ENCODE peak calls at places on chromosomes 5 and 9, in nine cellular contexts. One of them, this sample, is unnamed.
A peak's percentile ranks its signal among the peaks of the same experiment; 100 is the strongest.

GRCh38 chr5:164562271-164562856 is 1056.9 kb downstream of the MAT2B start:
- DNase-seq in tibial artery: no peak
- DNase-seq in effector memory CD4-positive, alpha-beta T cell: no peak
- DNase-seq in fibroblast of lung: peak; percentile 15
- DNase-seq in breast epithelium: no peak
- DNase-seq in stomach: no peak
- DNase-seq in neural progenitor cell: no peak
- DNase-seq in PC-9: no peak
- DNase-seq in hepatocyte: peak; percentile 4
- DNase-seq in this sample: no peak

GRCh38 chr5:150647275-150648251 is 7.1 kb downstream of the SYNPO start:
- DNase-seq in tibial artery: peak; percentile 91
- DNase-seq in effector memory CD4-positive, alpha-beta T cell: no peak
- DNase-seq in fibroblast of lung: no peak
- DNase-seq in breast epithelium: no peak
- DNase-seq in stomach: peak; percentile 85
- DNase-seq in neural progenitor cell: peak; percentile 59
- DNase-seq in PC-9: no peak
- DNase-seq in hepatocyte: no peak
- DNase-seq in this sample: no peak

GRCh38 chr9:100437860-100438805 is 11.2 kb downstream of the MSANTD3 start:
- DNase-seq in tibial artery: peak; percentile 75
- DNase-seq in effector memory CD4-positive, alpha-beta T cell: peak; percentile 49
- DNase-seq in fibroblast of lung: peak; percentile 84
- DNase-seq in breast epithelium: peak; percentile 39
- DNase-seq in stomach: peak; percentile 79
- DNase-seq in neural progenitor cell: peak; percentile 80
- DNase-seq in PC-9: peak; percentile 56
- DNase-seq in hepatocyte: peak; percentile 79
- DNase-seq in this sample: peak; percentile 75

GRCh38 chr5:170630711-170631141 is 126.9 kb downstream of the KCNIP1 start:
- DNase-seq in tibial artery: peak; percentile 23
- DNase-seq in effector memory CD4-positive, alpha-beta T cell: no peak
- DNase-seq in fibroblast of lung: no peak
- DNase-seq in breast epithelium: no peak
- DNase-seq in stomach: no peak
- DNase-seq in neural progenitor cell: no peak
- DNase-seq in PC-9: no peak
- DNase-seq in hepatocyte: peak; percentile 17
- DNase-seq in this sample: no peak

GRCh38 chr9:72902268-72902667 is 50.6 kb downstream of the ALDH1A1 start:
- DNase-seq in tibial artery: no peak
- DNase-seq in effector memory CD4-positive, alpha-beta T cell: no peak
- DNase-seq in fibroblast of lung: no peak
- DNase-seq in breast epithelium: no peak
- DNase-seq in stomach: no peak
- DNase-seq in neural progenitor cell: no peak
- DNase-seq in PC-9: no peak
- DNase-seq in hepatocyte: no peak
- DNase-seq in this sample: no peak

GRCh38 chr5:124302504-124302903 is 443.9 kb downstream of the ZNF608 start:
- DNase-seq in tibial artery: no peak
- DNase-seq in effector memory CD4-positive, alpha-beta T cell: no peak
- DNase-seq in fibroblast of lung: peak; percentile 68
- DNase-seq in breast epithelium: no peak
- DNase-seq in stomach: no peak
- DNase-seq in neural progenitor cell: no peak
- DNase-seq in PC-9: no peak
- DNase-seq in hepatocyte: no peak
- DNase-seq in this sample: peak; percentile 71

GRCh38 chr5:137622850-137623249 is 113.0 kb downstream of the KLHL3 start:
- DNase-seq in tibial artery: peak; percentile 91
- DNase-seq in effector memory CD4-positive, alpha-beta T cell: no peak
- DNase-seq in fibroblast of lung: no peak
- DNase-seq in breast epithelium: peak; percentile 94
- DNase-seq in stomach: peak; percentile 86
- DNase-seq in neural progenitor cell: no peak
- DNase-seq in PC-9: peak; percentile 64
- DNase-seq in hepatocyte: no peak
- DNase-seq in this sample: no peak

GRCh38 chr5:38167562-38167996 is 90.8 kb upstream of the EGFLAM start:
- DNase-seq in tibial artery: no peak
- DNase-seq in effector memory CD4-positive, alpha-beta T cell: no peak
- DNase-seq in fibroblast of lung: no peak
- DNase-seq in breast epithelium: peak; percentile 17
- DNase-seq in stomach: no peak
- DNase-seq in neural progenitor cell: no peak
- DNase-seq in PC-9: no peak
- DNase-seq in hepatocyte: no peak
- DNase-seq in this sample: no peak

GRCh38 chr5:51208291-51208690 is 175.0 kb upstream of the ISL1 start:
- DNase-seq in tibial artery: no peak
- DNase-seq in effector memory CD4-positive, alpha-beta T cell: no peak
- DNase-seq in fibroblast of lung: no peak
- DNase-seq in breast epithelium: no peak
- DNase-seq in stomach: no peak
- DNase-seq in neural progenitor cell: no peak
- DNase-seq in PC-9: no peak
- DNase-seq in hepatocyte: no peak
- DNase-seq in this sample: no peak

GRCh38 chr5:68053202-68053601 is 162.4 kb upstream of the PIK3R1 start:
- DNase-seq in tibial artery: no peak
- DNase-seq in effector memory CD4-positive, alpha-beta T cell: no peak
- DNase-seq in fibroblast of lung: peak; percentile 39
- DNase-seq in breast epithelium: no peak
- DNase-seq in stomach: no peak
- DNase-seq in neural progenitor cell: no peak
- DNase-seq in PC-9: no peak
- DNase-seq in hepatocyte: no peak
- DNase-seq in this sample: no peak

GRCh38 chr9:132703336-132703735 is 33.1 kb downstream of the GTF3C4 start:
- DNase-seq in tibial artery: no peak
- DNase-seq in effector memory CD4-positive, alpha-beta T cell: no peak
- DNase-seq in fibroblast of lung: no peak
- DNase-seq in breast epithelium: no peak
- DNase-seq in stomach: no peak
- DNase-seq in neural progenitor cell: no peak
- DNase-seq in PC-9: no peak
- DNase-seq in hepatocyte: no peak
- DNase-seq in this sample: no peak

GRCh38 chr5:108148715-108149139 is 233.2 kb downstream of the FBXL17 start:
- DNase-seq in tibial artery: no peak
- DNase-seq in effector memory CD4-positive, alpha-beta T cell: no peak
- DNase-seq in fibroblast of lung: peak; percentile 31
- DNase-seq in breast epithelium: no peak
- DNase-seq in stomach: no peak
- DNase-seq in neural progenitor cell: peak; percentile 23
- DNase-seq in PC-9: no peak
- DNase-seq in hepatocyte: peak; percentile 27
- DNase-seq in this sample: peak; percentile 9

GRCh38 chr5:177133119-177133844 is at the start of gene NSD1:
- DNase-seq in tibial artery: peak; percentile 93
- DNase-seq in effector memory CD4-positive, alpha-beta T cell: peak; percentile 85
- DNase-seq in fibroblast of lung: peak; percentile 80
- DNase-seq in breast epithelium: peak; percentile 86
- DNase-seq in stomach: peak; percentile 88
- DNase-seq in neural progenitor cell: peak; percentile 98
- DNase-seq in PC-9: peak; percentile 75
- DNase-seq in hepatocyte: peak; percentile 93
- DNase-seq in this sample: peak; percentile 73

GRCh38 chr5:97078958-97079357 is 63.5 kb downstream of the LIX1 start:
- DNase-seq in tibial artery: no peak
- DNase-seq in effector memory CD4-positive, alpha-beta T cell: no peak
- DNase-seq in fibroblast of lung: peak; percentile 81
- DNase-seq in breast epithelium: no peak
- DNase-seq in stomach: no peak
- DNase-seq in neural progenitor cell: peak; percentile 26
- DNase-seq in PC-9: no peak
- DNase-seq in hepatocyte: no peak
- DNase-seq in this sample: no peak

GRCh38 chr5:158886086-158886485 is 213.6 kb downstream of the EBF1 start:
- DNase-seq in tibial artery: no peak
- DNase-seq in effector memory CD4-positive, alpha-beta T cell: no peak
- DNase-seq in fibroblast of lung: peak; percentile 4
- DNase-seq in breast epithelium: no peak
- DNase-seq in stomach: no peak
- DNase-seq in neural progenitor cell: no peak
- DNase-seq in PC-9: no peak
- DNase-seq in hepatocyte: no peak
- DNase-seq in this sample: no peak

GRCh38 chr5:39427225-39427624 is 2.4 kb upstream of the DAB2 start:
- DNase-seq in tibial artery: no peak
- DNase-seq in effector memory CD4-positive, alpha-beta T cell: no peak
- DNase-seq in fibroblast of lung: peak; percentile 30
- DNase-seq in breast epithelium: no peak
- DNase-seq in stomach: no peak
- DNase-seq in neural progenitor cell: peak; percentile 11
- DNase-seq in PC-9: no peak
- DNase-seq in hepatocyte: peak; percentile 28
- DNase-seq in this sample: peak; percentile 58

GRCh38 chr9:132169672-132170392 is 8.0 kb downstream of the NTNG2 start:
- DNase-seq in tibial artery: no peak
- DNase-seq in effector memory CD4-positive, alpha-beta T cell: peak; percentile 38
- DNase-seq in fibroblast of lung: peak; percentile 43
- DNase-seq in breast epithelium: no peak
- DNase-seq in stomach: peak; percentile 59
- DNase-seq in neural progenitor cell: peak; percentile 88
- DNase-seq in PC-9: peak; percentile 41
- DNase-seq in hepatocyte: peak; percentile 68
- DNase-seq in this sample: peak; percentile 31

DNA sequence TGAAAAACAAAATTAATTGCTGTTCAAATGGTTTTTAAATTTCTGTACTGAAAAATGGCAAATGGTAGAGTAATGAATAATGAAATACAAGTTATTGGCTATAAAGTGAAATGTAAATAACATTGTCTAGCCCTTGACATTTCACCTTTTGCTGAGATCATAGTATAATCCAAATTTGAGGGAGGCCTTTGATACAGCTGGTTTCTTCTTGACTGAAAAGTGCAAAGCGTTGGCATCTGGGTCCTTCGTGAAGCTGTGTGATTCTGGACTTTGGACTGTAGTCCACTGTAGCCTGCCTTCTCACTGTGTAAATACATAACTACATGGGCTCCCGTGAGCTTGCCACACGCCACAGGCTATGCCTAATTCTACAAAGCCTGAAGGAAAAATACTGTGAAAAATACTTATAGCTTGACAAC is 52.3 kb downstream of the ARHGEF28 start:
- DNase-seq in tibial artery: no peak
- DNase-seq in effector memory CD4-positive, alpha-beta T cell: no peak
- DNase-seq in fibroblast of lung: no peak
- DNase-seq in breast epithelium: no peak
- DNase-seq in stomach: peak; percentile 77
- DNase-seq in neural progenitor cell: no peak
- DNase-seq in PC-9: no peak
- DNase-seq in hepatocyte: peak; percentile 75
- DNase-seq in this sample: no peak
- H3K27ac ChIP-seq in tibial artery: no peak overlapping the region
- H3K27ac ChIP-seq in effector memory CD4-positive, alpha-beta T cell: no peak overlapping the region
- H3K27ac ChIP-seq in fibroblast of lung: no peak overlapping the region
- H3K27ac ChIP-seq in breast epithelium: no peak overlapping the region
- H3K27ac ChIP-seq in stomach: peak overlapping the region; percentile 75
- H3K27ac ChIP-seq in neural progenitor cell: no peak overlapping the region
- H3K27ac ChIP-seq in PC-9: peak overlapping the region; percentile 23
- H3K27ac ChIP-seq in hepatocyte: peak overlapping the region; percentile 55
- H3K27ac ChIP-seq in this sample: no peak overlapping the region

DNA sequence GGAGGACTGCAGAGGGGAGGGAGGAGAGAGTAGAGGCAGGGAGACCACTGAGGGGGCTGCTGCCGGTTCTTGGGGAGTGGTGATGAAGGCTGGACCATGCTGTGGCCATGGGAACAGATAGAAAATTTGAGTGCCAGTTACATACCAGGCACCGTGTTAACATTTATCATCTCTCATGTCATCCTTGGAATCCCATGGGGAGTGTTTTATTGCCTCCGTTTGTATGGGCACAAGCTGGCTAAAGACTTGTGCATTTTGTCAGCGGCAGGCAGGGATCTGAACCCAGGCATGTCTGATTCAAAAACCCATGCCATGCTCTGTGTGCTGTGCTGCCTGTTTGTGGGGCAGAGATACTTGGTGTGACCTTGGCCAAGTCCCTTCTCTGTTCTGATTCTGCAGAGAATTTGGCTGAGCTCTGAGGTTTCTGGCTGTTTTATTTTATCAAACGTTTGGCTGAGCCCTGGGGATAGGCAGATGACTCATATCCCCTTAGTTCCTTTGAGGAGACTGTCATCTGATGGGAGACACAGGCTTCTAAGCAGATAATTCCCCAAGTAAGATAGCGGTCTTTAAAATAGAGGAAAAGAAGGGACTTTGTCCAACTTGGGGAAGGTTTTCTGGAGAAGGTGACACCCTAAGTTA is 22.2 kb downstream of the COL27A1 start:
- DNase-seq in tibial artery: no peak
- DNase-seq in effector memory CD4-positive, alpha-beta T cell: no peak
- DNase-seq in fibroblast of lung: peak; percentile 62
- DNase-seq in breast epithelium: no peak
- DNase-seq in stomach: no peak
- DNase-seq in neural progenitor cell: no peak
- DNase-seq in PC-9: no peak
- DNase-seq in hepatocyte: no peak
- DNase-seq in this sample: no peak
- H3K4me1 ChIP-seq in tibial artery: peaks cover 76% of the 10 kb centered on the region
- H3K4me1 ChIP-seq in effector memory CD4-positive, alpha-beta T cell: no peaks in the 10 kb centered on the region
- H3K4me1 ChIP-seq in fibroblast of lung: peaks cover 60% of the 10 kb centered on the region
- H3K4me1 ChIP-seq in breast epithelium: no peaks in the 10 kb centered on the region
- H3K4me1 ChIP-seq in stomach: peaks cover 7% of the 10 kb centered on the region
- H3K4me1 ChIP-seq in neural progenitor cell: peaks cover 16% of the 10 kb centered on the region
- H3K4me1 ChIP-seq in PC-9: no peaks in the 10 kb centered on the region
- H3K4me1 ChIP-seq in hepatocyte: peaks cover 44% of the 10 kb centered on the region
- H3K4me1 ChIP-seq in this sample: peaks cover 27% of the 10 kb centered on the region

GRCh38 chr5:2281446-2281845 is 398.7 kb upstream of the IRX4 start:
- DNase-seq in tibial artery: peak; percentile 27
- DNase-seq in effector memory CD4-positive, alpha-beta T cell: no peak
- DNase-seq in fibroblast of lung: no peak
- DNase-seq in breast epithelium: no peak
- DNase-seq in stomach: no peak
- DNase-seq in neural progenitor cell: no peak
- DNase-seq in PC-9: no peak
- DNase-seq in hepatocyte: no peak
- DNase-seq in this sample: no peak
- H3K9me3 ChIP-seq in tibial artery: no peaks in the 10 kb centered on the region
- H3K9me3 ChIP-seq in effector memory CD4-positive, alpha-beta T cell: no peaks in the 10 kb centered on the region
- H3K9me3 ChIP-seq in fibroblast of lung: no peaks in the 10 kb centered on the region
- H3K9me3 ChIP-seq in breast epithelium: no peaks in the 10 kb centered on the region
- H3K9me3 ChIP-seq in stomach: no peaks in the 10 kb centered on the region
- H3K9me3 ChIP-seq in neural progenitor cell: no peaks in the 10 kb centered on the region
- H3K9me3 ChIP-seq in PC-9: no peaks in the 10 kb centered on the region
- H3K9me3 ChIP-seq in hepatocyte: no peaks in the 10 kb centered on the region
- H3K9me3 ChIP-seq in this sample: peaks cover 39% of the 10 kb centered on the region

GRCh38 chr9:6628714-6629113 is 16.8 kb downstream of the GLDC start:
- DNase-seq in tibial artery: no peak
- DNase-seq in effector memory CD4-positive, alpha-beta T cell: no peak
- DNase-seq in fibroblast of lung: no peak
- DNase-seq in breast epithelium: no peak
- DNase-seq in stomach: no peak
- DNase-seq in neural progenitor cell: no peak
- DNase-seq in PC-9: no peak
- DNase-seq in hepatocyte: peak; percentile 25
- DNase-seq in this sample: no peak
- H3K27ac ChIP-seq in tibial artery: no peak overlapping the region
- H3K27ac ChIP-seq in effector memory CD4-positive, alpha-beta T cell: no peak overlapping the region
- H3K27ac ChIP-seq in fibroblast of lung: no peak overlapping the region
- H3K27ac ChIP-seq in breast epithelium: no peak overlapping the region
- H3K27ac ChIP-seq in stomach: no peak overlapping the region
- H3K27ac ChIP-seq in neural progenitor cell: no peak overlapping the region
- H3K27ac ChIP-seq in PC-9: no peak overlapping the region
- H3K27ac ChIP-seq in hepatocyte: no peak overlapping the region
- H3K27ac ChIP-seq in this sample: no peak overlapping the region